ENCODE peak calls at places on chromosome 9, in four cellular contexts. O, R, M and A are unnamed samples. For H3K27me3, the result is how much of the 10 kb centered on the place peaks cover.

GRCh38 chr9:121322037-121322736 is 47.9 kb downstream of the STOM start:
- DNase-seq in R (peak), O (no peak), M (peak), A (no peak)

GRCh38 chr9:72834994-72835393 is 117.9 kb downstream of the ALDH1A1 start:
- DNase-seq in O (no peak), R (no peak), M (no peak), A (no peak)

GRCh38 chr9:70407081-70407503 is 7.4 kb downstream of the KLF9 start:
- DNase-seq in O (no peak), M (peak), R (peak), A (no peak)

GRCh38 chr9:114433720-114434255 is 46.0 kb upstream of the AKNA start:
- DNase-seq in R (no peak), O (no peak), M (no peak), A (no peak)

GRCh38 chr9:109312783-109313182 is 8.1 kb downstream of the EPB41L4B start:
- DNase-seq in O (no peak), M (no peak), R (no peak), A (no peak)

GRCh38 chr9:85432599-85432998 is 309.2 kb downstream of the AGTPBP1 start:
- DNase-seq in O (no peak), R (no peak), M (no peak), A (no peak)

GRCh38 chr9:122261469-122261881 is 3.2 kb downstream of the RBM18 start:
- DNase-seq in O (no peak), M (peak), R (no peak), A (peak)

GRCh38 chr9:18343799-18344198 is 130.2 kb upstream of the ADAMTSL1 start:
- DNase-seq in R (no peak), M (peak), O (no peak), A (no peak)

GRCh38 chr9:126482361-126483044 is 131.2 kb upstream of the LMX1B start:
- DNase-seq in M (peak), O (peak), R (no peak), A (peak)

GRCh38 chr9:114012126-114012525 is 66.0 kb downstream of the AMBP start:
- DNase-seq in M (no peak), R (no peak), O (no peak), A (no peak)

GRCh38 chr9:85515021-85515420 is 226.7 kb downstream of the AGTPBP1 start:
- DNase-seq in O (no peak), M (no peak), R (no peak), A (no peak)

GRCh38 chr9:19788152-19788551 is 685 bp downstream of the SLC24A2 start:
- DNase-seq in R (no peak), M (no peak), O (peak), A (no peak)

GRCh38 chr9:70995511-70995910 is 125.9 kb downstream of the TRPM3 start:
- DNase-seq in M (no peak), R (no peak), O (no peak), A (no peak)

GRCh38 chr9:971901-972511 is 4.4 kb upstream of the DMRT3 start:
- DNase-seq in M (no peak), O (peak), R (no peak), A (no peak)

GRCh38 chr9:121972501-121972981 is 120.6 kb downstream of the TTLL11 start:
- DNase-seq in R (peak), O (no peak), M (peak), A (peak)

GRCh38 chr9:6566409-6567139 is 79.0 kb downstream of the GLDC start:
- DNase-seq in O (no peak), R (peak), M (peak), A (no peak)

GRCh38 chr9:109315889-109316640 is 4.8 kb downstream of the EPB41L4B start:
- DNase-seq in O (no peak), M (peak), R (no peak), A (peak)

GRCh38 chr9:6829027-6829426 is 71.3 kb downstream of the KDM4C start:
- DNase-seq in O (no peak), R (no peak), M (no peak), A (no peak)

GRCh38 chr9:68552700-68553099 is 12.0 kb upstream of the TMEM252 start:
- DNase-seq in R (no peak), M (peak), O (no peak), A (no peak)

GRCh38 chr9:5274770-5275169 is 29.7 kb downstream of the RLN2 start:
- DNase-seq in O (no peak), R (no peak), M (no peak), A (no peak)

GRCh38 chr9:33198163-33198562 is 31.0 kb upstream of the B4GALT1 start:
- DNase-seq in R (no peak), M (peak), O (no peak), A (no peak)

GRCh38 chr9:87445646-87446045 is 52.0 kb upstream of the DAPK1 start:
- DNase-seq in O (peak), R (no peak), M (no peak), A (peak)

DNA sequence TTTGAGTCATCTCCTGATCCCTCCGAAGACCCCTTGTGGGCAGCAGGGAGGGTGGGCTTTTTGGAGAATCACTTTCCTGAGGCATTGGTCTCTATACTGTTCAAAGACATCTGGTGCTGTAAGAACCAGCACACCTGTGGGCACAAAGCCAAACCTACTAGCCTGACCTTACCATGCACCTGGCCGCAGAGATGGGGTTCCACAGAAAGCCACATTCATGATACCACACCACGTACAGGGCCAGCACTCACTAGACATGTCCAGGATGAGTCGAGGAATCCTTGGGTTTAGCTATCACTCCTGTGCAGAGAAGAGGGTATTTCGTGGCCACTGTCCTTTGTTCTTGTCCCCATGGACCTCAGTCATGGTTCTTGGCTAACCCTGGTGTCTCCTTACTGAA is 203.4 kb downstream of the CACNA1B start:
- DNase-seq in R (no peak), O (no peak), M (no peak), A (peak)
- H3K27me3 ChIP-seq in R (under half), O (under half), M (under half), A (under half)

GRCh38 chr9:123365881-123366528 is 10.0 kb downstream of the CRB2 start:
- DNase-seq in O (no peak), R (no peak), M (no peak), A (peak)
- TF ChIP-seq CTCF in O (no peak), R (no peak), M (no peak), A (no peak)

GRCh38 chr9:132729235-132729890 is 59.1 kb downstream of the GTF3C4 start:
- DNase-seq in M (no peak), R (no peak), O (no peak), A (no peak)
- H3K27me3 ChIP-seq in M (under half), R (under half), O (under half), A (under half)

DNA sequence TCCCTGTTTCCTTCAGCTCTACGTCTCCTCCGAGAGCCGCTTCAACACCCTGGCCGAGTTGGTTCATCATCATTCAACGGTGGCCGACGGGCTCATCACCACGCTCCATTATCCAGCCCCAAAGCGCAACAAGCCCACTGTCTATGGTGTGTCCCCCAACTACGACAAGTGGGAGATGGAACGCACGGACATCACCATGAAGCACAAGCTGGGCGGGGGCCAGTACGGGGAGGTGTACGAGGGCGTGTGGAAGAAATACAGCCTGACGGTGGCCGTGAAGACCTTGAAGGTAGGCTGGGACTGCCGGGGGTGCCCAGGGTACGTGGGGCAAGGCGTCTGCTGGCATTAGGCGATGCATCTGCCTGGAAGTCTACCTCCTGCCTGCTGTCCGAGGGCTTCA is 27.7 kb downstream of the ABL1 start:
- DNase-seq in R (no peak), O (no peak), M (no peak), A (no peak)
- TF ChIP-seq CTCF in R (no peak), O (no peak), M (no peak), A (no peak)

GRCh38 chr9:76988941-76989340 is 30.5 kb upstream of the FOXB2 start:
- DNase-seq in O (no peak), R (no peak), M (no peak), A (no peak)
- H3K27me3 ChIP-seq in O (under half), R (under half), M (under half), A (under half)